ENCODE peak calls at places on chromosomes 5 and 9, in seven cellular contexts. V is OCI-LY7, R is aorta, E is mesendoderm, C is PC-3, B is sigmoid colon, J is ovary. P is an unnamed sample. For H3K4me1 and H3K36me3, the result is how much of the 10 kb centered on the place peaks cover.

GRCh38 chr9:134961331-134962064 is 43.8 kb upstream of the FCN1 start:
- DNase-seq in J (no peak), R (peak), V (peak), C (no peak), B (peak), E (no peak), P (no peak)

GRCh38 chr9:68778635-68779034 is 73.6 kb downstream of the PIP5K1B start:
- DNase-seq in V (no peak), R (no peak), J (no peak), E (no peak), B (no peak), C (no peak), P (no peak)

GRCh38 chr9:2157277-2158105 is 142.3 kb downstream of the SMARCA2 start:
- DNase-seq in J (peak), R (no peak), E (peak), B (no peak), V (peak), C (peak), P (peak)

GRCh38 chr5:57681942-57682341 is 199.3 kb upstream of the ACTBL2 start:
- DNase-seq in R (no peak), V (no peak), C (peak), J (no peak), E (no peak), B (no peak), P (no peak)

GRCh38 chr5:1546556-1546955 is 22.8 kb upstream of the LPCAT1 start:
- DNase-seq in B (peak), R (peak), C (peak), E (no peak), J (no peak), V (no peak), P (no peak)

GRCh38 chr5:23727271-23727670 is 219.9 kb downstream of the PRDM9 start:
- DNase-seq in V (no peak), C (no peak), J (no peak), E (no peak), R (no peak), B (no peak), P (no peak)

GRCh38 chr5:126811515-126812198 is 34.7 kb downstream of the LMNB1 start:
- DNase-seq in C (no peak), B (no peak), V (no peak), J (no peak), R (no peak), E (peak), P (peak)

GRCh38 chr5:152388610-152389009 is 16.5 kb downstream of the NMUR2 start:
- DNase-seq in R (no peak), C (no peak), J (no peak), V (no peak), B (no peak), E (no peak), P (no peak)

GRCh38 chr5:155343468-155343867 is 329.9 kb downstream of the KIF4B start:
- DNase-seq in V (no peak), E (peak), J (no peak), C (no peak), B (no peak), R (no peak), P (no peak)

GRCh38 chr9:136658849-136659535 is 3.7 kb upstream of the EGFL7 start:
- DNase-seq in C (no peak), V (no peak), R (no peak), B (no peak), J (no peak), E (no peak), P (no peak)
- H3K4me1 ChIP-seq in C (under half), V (under half), R (under half), B (under half), J (under half), E (under half), P (under half)

DNA sequence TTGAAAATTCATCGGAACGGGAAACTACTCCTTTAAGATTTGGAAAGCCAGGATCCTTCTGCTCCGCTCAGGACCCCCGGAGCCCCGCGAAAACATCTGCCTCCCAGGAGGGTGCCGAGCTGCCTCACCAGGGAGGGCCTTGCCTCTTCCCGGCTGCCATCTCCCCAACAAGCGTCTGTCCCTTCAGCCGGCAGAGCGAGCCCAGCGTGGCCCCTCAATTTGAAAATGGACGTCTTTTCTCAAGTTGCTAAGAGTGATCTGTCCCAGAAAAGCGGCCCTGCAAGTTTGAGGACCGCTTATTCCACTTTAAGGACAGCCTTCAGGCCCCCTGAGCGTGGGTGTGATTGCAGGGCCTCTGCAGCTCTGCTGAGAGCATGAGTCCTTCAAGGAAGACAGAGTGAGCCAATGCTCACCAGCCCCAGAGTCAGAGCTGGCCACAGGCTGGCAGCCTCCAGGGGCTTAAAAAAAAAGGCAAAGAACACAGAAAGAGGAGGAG is 101.3 kb downstream of the PHF2 start:
- DNase-seq in E (no peak), C (no peak), V (no peak), R (peak), J (no peak), B (peak), P (no peak)
- H3K36me3 ChIP-seq in E (under half), C (under half), V (under half), R (under half), J (under half), B (half or more), P (under half)

GRCh38 chr5:80976985-80977384 is 16.8 kb downstream of the RASGRF2 start:
- DNase-seq in E (no peak), R (no peak), C (peak), J (no peak), V (no peak), B (no peak), P (no peak)
- H3K27ac ChIP-seq in E (no peak), R (no peak), C (no peak), J (no peak), V (no peak), B (no peak), P (no peak)

GRCh38 chr9:136526625-136527066 is 19.2 kb downstream of the NOTCH1 start:
- DNase-seq in C (no peak), V (no peak), R (no peak), J (no peak), B (no peak), E (peak), P (no peak)
- H3K4me1 ChIP-seq in C (under half), V (under half), R (under half), J (under half), B (half or more), E (under half), P (under half)

GRCh38 chr9:16046713-16047112 is 493.9 kb downstream of the CCDC171 start:
- DNase-seq in C (no peak), R (no peak), E (no peak), V (no peak), J (no peak), B (no peak), P (no peak)
- H3K36me3 ChIP-seq in C (under half), R (under half), E (under half), V (under half), J (under half), B (under half), P (under half)

P was measured in CD4-positive, alpha-beta memory T cell.